ENCODE peak calls at places on chromosomes 11 and 22, in four cellular contexts. T is K562, W is H9, R is fibroblast of lung. Q is an unnamed sample.

GRCh38 chr11:44673691-44674090 is 53.1 kb upstream of the TSPAN18 start:
- DNase-seq in W (no peak), R (no peak), T (no peak), Q (no peak)

GRCh38 chr11:61793084-61793828 is 545 bp downstream of the FEN1 start:
- DNase-seq in R (no peak), W (no peak), T (peak; percentile 43), Q (no peak)

GRCh38 chr11:46112961-46113617 is 8.2 kb downstream of the PHF21A start:
- DNase-seq in R (peak; percentile 72), T (peak; percentile 88), W (no peak), Q (peak; percentile 39)

GRCh38 chr11:70521475-70522260 is 123.3 kb downstream of the CTTN start:
- DNase-seq in T (no peak), W (no peak), R (no peak), Q (no peak)

GRCh38 chr11:65524747-65525658 is at the start of gene SCYL1:
- DNase-seq in T (peak; percentile 74), W (peak; percentile 78), R (peak; percentile 87), Q (peak; percentile 84)

GRCh38 chr11:2376751-2377451 is at the start of gene CD81:
- DNase-seq in W (peak; percentile 54), R (peak; percentile 48), T (peak; percentile 55), Q (peak; percentile 50)

GRCh38 chr11:68673991-68674390 is 10.4 kb upstream of the GAL start:
- DNase-seq in W (no peak), R (no peak), T (no peak), Q (no peak)

GRCh38 chr11:120400564-120401364 is 64.6 kb downstream of the ARHGEF12 start:
- DNase-seq in T (peak; percentile 57), R (peak; percentile 99), W (no peak), Q (peak; percentile 43)

GRCh38 chr11:79296113-79296512 is 144.7 kb downstream of the TENM4 start:
- DNase-seq in T (no peak), R (no peak), W (no peak), Q (no peak)

GRCh38 chr11:72494109-72494429 is 59.7 kb upstream of the CLPB start:
- DNase-seq in R (no peak), T (no peak), W (no peak), Q (no peak)

GRCh38 chr11:6617315-6617781 is 1.9 kb downstream of the TPP1 start:
- DNase-seq in R (no peak), W (no peak), T (no peak), Q (no peak)

GRCh38 chr11:134461621-134462020 is 49.6 kb upstream of the B3GAT1 start:
- DNase-seq in T (no peak), R (no peak), W (no peak), Q (no peak)

GRCh38 chr11:1547467-1548098 is 24.5 kb downstream of the DUSP8 start:
- DNase-seq in R (no peak), T (no peak), W (no peak), Q (no peak)

GRCh38 chr11:76783901-76784813 is 1.0 kb downstream of the TSKU start:
- DNase-seq in R (peak; percentile 73), T (peak; percentile 87), W (peak; percentile 95), Q (peak; percentile 53)

GRCh38 chr11:65422633-65423515 is at the start of gene NEAT1:
- DNase-seq in R (peak; percentile 98), T (peak; percentile 96), W (peak; percentile 85), Q (peak; percentile 100)

GRCh38 chr11:13942908-13943505 is 19.5 kb upstream of the SPON1 start:
- DNase-seq in T (no peak), R (peak; percentile 61), W (no peak), Q (no peak)

GRCh38 chr22:37229805-37230672 is 14.0 kb downstream of the RAC2 start:
- DNase-seq in W (no peak), T (peak; percentile 80), R (no peak), Q (peak; percentile 58)

GRCh38 chr11:132448334-132448995 is 1078.0 kb downstream of the NTM start:
- DNase-seq in W (peak; percentile 36), T (no peak), R (peak; percentile 3), Q (no peak)

GRCh38 chr22:42635531-42635930 is 4.9 kb downstream of the ATP5MGL start:
- DNase-seq in R (peak; percentile 82), W (no peak), T (no peak), Q (peak; percentile 34)
- H3K9ac ChIP-seq in R (no peak overlapping the region), W (no peak overlapping the region), T (no peak overlapping the region), Q (no peak overlapping the region)

GRCh38 chr11:59141191-59141590 is 1.5 kb upstream of the FAM111A start:
- DNase-seq in T (no peak), R (no peak), W (no peak), Q (no peak)

GRCh38 chr11:59141673-59142460 is 789 bp upstream of the FAM111A start:
- DNase-seq in T (no peak), W (no peak), R (peak; percentile 17), Q (no peak)

GRCh38 chr11:59144096-59144495 is 1.4 kb downstream of the FAM111A start:
- DNase-seq in R (no peak), W (no peak), T (peak; percentile 18), Q (no peak)

GRCh38 chr11:59144579-59145345 is 2.1 kb downstream of the FAM111A start:
- DNase-seq in W (peak; percentile 92), R (peak; percentile 85), T (peak; percentile 88), Q (peak; percentile 91)

GRCh38 chr11:59142530-59143507 is at the start of gene FAM111A:
- DNase-seq in R (peak; percentile 85), T (peak; percentile 82), W (peak; percentile 96), Q (peak; percentile 93)
- TF ChIP-seq CTCF in R (peak; percentile 32), T (peak; percentile 44), W (peak; percentile 53), Q (no peak)

GRCh38 chr22:26811717-26811992 is 154.3 kb downstream of the MIAT start:
- DNase-seq in W (no peak), T (no peak), R (no peak), Q (no peak)
- H3K27ac ChIP-seq in W (no peak overlapping the region), T (no peak overlapping the region), R (no peak overlapping the region), Q (no peak overlapping the region)

DNA sequence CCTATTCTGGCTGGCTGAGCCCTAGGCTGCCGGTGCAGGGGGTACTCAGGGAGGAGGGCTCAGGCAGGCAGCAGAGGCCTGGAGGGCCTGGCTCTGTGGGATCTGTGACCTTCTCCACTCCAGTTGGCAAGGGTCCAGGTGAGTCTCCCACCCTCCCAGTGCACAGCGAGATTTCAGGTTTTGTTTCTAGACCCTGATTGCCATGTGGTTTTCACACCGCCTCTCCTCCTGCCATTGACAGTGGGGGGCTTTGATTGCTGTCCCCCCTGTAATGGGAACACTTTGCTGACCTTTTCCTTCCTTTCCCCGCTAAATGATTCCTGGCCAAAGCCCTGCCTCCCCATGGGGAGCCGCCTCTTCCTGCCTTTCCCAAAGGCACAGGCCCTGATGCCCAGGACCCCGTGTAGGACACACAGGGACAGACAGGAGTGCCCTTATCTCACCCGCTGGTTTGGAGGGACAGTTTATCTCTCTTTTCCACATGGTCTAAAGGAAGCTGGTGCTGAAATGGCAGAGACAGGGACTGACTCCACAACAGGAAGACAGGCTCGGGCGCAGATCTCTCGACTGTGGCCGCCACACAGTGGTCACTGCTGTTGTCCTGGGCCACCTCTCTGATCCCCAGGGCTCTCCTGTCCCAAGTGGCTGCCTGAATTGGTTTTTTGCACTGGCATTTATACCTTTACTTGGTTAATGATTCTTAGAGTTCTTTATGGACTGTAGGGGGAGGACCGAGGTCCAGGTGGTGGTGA is 43.4 kb downstream of the BCR start:
- DNase-seq in T (peak; percentile 100), W (no peak), R (no peak), Q (peak; percentile 48)
- H3K9ac ChIP-seq in T (peak overlapping the region; percentile 72), W (no peak overlapping the region), R (no peak overlapping the region), Q (peak overlapping the region; percentile 28)

GRCh38 chr11:35864131-35864530 is 79.7 kb upstream of the LDLRAD3 start:
- DNase-seq in R (no peak), W (no peak), T (no peak), Q (no peak)
- TF ChIP-seq CTCF in R (no peak), W (no peak), T (no peak), Q (no peak)

GRCh38 chr11:27208846-27209245 is 154.2 kb downstream of the CCDC34 start:
- DNase-seq in T (no peak), R (no peak), W (no peak), Q (no peak)
- H3K27ac ChIP-seq in T (no peak overlapping the region), R (no peak overlapping the region), W (no peak overlapping the region), Q (peak overlapping the region; percentile 80)

DNA sequence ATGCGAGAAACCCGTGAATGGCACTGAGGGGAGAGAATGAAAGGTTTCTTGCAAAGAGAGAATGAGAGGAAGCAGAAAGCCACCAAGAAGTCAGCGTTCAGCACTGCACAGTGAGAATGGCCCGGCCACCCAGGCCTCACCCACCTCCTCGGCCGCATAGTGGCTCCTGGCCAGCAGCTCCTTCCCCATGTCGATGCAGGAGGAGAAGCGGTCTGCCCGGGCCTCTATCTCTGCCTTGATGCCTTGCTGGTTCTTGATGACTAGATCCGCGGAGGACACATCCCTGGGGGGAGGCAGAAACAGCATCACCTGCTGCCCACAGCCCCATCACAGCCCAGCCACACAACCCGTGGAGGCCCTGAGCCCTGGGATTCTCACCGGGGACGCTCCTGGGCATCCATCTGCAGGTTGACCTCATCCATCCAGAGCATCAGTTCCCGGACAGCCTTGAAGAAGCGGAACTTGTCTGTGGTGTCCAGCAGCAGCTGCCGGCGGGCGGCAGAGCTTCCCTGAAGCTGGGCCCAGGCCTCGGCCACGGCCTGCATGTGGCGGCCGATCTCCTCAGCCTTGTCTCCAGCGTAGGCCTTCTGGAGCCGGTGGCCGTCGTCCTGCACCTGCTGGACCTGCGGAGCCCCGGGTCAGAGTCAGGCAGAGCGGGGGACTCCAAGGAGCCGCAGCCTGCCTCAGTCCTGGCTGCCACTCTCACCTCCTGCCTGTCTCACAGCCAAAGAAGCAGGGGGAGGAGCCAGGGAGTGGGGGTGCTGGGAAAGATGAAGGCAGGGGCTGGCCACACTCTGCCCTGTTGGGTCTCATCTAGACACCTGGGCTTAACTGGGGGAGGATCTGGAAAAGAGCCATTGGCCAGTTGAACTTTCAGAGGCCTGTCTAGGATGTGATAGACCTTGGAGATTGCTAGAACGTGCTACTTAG is 12.2 kb upstream of the RBM4B start:
- DNase-seq in W (no peak), T (no peak), R (no peak), Q (no peak)
- H3K9ac ChIP-seq in W (no peak overlapping the region), T (no peak overlapping the region), R (no peak overlapping the region), Q (no peak overlapping the region)

GRCh38 chr22:39654959-39655579 is 84.5 kb downstream of the CACNA1I start:
- DNase-seq in T (peak; percentile 52), W (peak; percentile 62), R (no peak), Q (no peak)
- TF ChIP-seq CTCF in T (peak; percentile 38), W (peak; percentile 64), R (no peak), Q (no peak)

DNA sequence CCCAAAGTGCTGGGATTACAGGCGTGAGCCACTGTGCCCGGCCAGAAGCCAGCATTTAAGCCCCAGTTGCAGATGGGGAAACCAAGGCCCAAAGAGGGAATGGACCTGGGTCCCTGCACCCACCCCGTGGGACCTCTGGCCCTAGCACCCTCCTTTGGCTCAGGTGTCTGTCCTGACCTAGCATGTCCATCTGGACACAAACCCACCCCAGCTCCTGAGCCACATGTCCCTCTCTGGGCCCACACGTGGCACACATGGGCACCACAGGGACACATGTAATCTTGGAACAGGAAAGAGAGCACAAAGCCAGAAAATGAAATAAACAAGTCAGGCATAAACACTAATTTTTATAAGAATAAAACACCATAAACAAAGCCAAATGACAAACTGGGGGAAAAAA is 9.6 kb downstream of the GGT5 start:
- DNase-seq in T (no peak), W (no peak), R (no peak), Q (no peak)
- H3K27ac ChIP-seq in T (no peak overlapping the region), W (no peak overlapping the region), R (no peak overlapping the region), Q (no peak overlapping the region)

Q was measured in colonic mucosa.